ENCODE peak calls at places on chromosomes 3 and 15, in eight cellular contexts. C is A549; H is IMR-90; Q is AG04450; L is colonic mucosa; M is activated CD8-positive, alpha-beta T cell treated with anti-CD3 and anti-CD28 coated beads for 36 hours; V is WERI-Rb-1; E is heart left ventricle. B is an unnamed sample.

GRCh38 chr3:103926936-103927335 is 1439.8 kb upstream of the ALCAM start:
- DNase-seq in C (no peak), H (no peak), Q (no peak), L (no peak), M (no peak), V (no peak), E (no peak), B (no peak)

GRCh38 chr15:77376770-77377169 is 43.1 kb downstream of the PEAK1 start:
- DNase-seq in C (no peak), H (no peak), Q (no peak), L (no peak), M (no peak), V (no peak), E (no peak), B (no peak)

GRCh38 chr3:43747641-43748040 is 56.9 kb downstream of the ABHD5 start:
- DNase-seq in C (no peak), H (peak; percentile 57), Q (no peak), L (no peak), M (no peak), V (no peak), E (no peak), B (peak; percentile 38)

GRCh38 chr3:61978460-61979419 is 394.6 kb downstream of the FEZF2 start:
- DNase-seq in C (no peak), H (no peak), Q (no peak), L (no peak), M (no peak), V (no peak), E (no peak), B (no peak)

GRCh38 chr3:65890328-65890727 is 148.4 kb downstream of the MAGI1 start:
- DNase-seq in C (no peak), H (no peak), Q (no peak), L (no peak), M (no peak), V (no peak), E (no peak), B (no peak)

GRCh38 chr15:89121414-89121813 is 33.2 kb downstream of the ABHD2 start:
- DNase-seq in C (no peak), H (no peak), Q (no peak), L (peak; percentile 78), M (no peak), V (no peak), E (no peak), B (no peak)

GRCh38 chr3:111846717-111847116 is 12.3 kb upstream of the PHLDB2 start:
- DNase-seq in C (peak; percentile 26), H (peak; percentile 91), Q (peak; percentile 58), L (no peak), M (no peak), V (no peak), E (no peak), B (peak; percentile 96)

GRCh38 chr15:68775671-68776476 is 44.8 kb downstream of the ANP32A start:
- DNase-seq in C (no peak), H (peak; percentile 24), Q (no peak), L (peak; percentile 47), M (no peak), V (no peak), E (peak; percentile 89), B (peak; percentile 92)

GRCh38 chr3:119582178-119582577 is 2.9 kb downstream of the ADPRH start:
- DNase-seq in C (no peak), H (peak; percentile 43), Q (no peak), L (no peak), M (peak; percentile 56), V (no peak), E (no peak), B (no peak)

GRCh38 chr3:187967982-187968381 is 186.0 kb upstream of the LPP start:
- DNase-seq in C (no peak), H (peak; percentile 45), Q (no peak), L (no peak), M (no peak), V (no peak), E (no peak), B (no peak)

GRCh38 chr3:129211772-129212171 is 28.1 kb upstream of the CNBP start:
- DNase-seq in C (peak; percentile 82), H (peak; percentile 79), Q (no peak), L (peak; percentile 93), M (no peak), V (no peak), E (peak; percentile 40), B (peak; percentile 89)

GRCh38 chr15:52778457-52778856 is 11.7 kb downstream of the ONECUT1 start:
- DNase-seq in C (no peak), H (no peak), Q (no peak), L (no peak), M (no peak), V (no peak), E (no peak), B (no peak)

GRCh38 chr3:100992086-100993033 is 861 bp downstream of the ABI3BP start:
- DNase-seq in C (no peak), H (peak; percentile 55), Q (no peak), L (peak; percentile 54), M (no peak), V (no peak), E (no peak), B (peak; percentile 79)

GRCh38 chr3:99870712-99871111 is 53.0 kb downstream of the CMSS1 start:
- DNase-seq in C (no peak), H (no peak), Q (no peak), L (no peak), M (no peak), V (no peak), E (no peak), B (no peak)

GRCh38 chr3:109098245-109098644 is 19.7 kb downstream of the MORC1 start:
- DNase-seq in C (peak; percentile 15), H (no peak), Q (no peak), L (peak; percentile 29), M (peak; percentile 6), V (peak; percentile 69), E (no peak), B (no peak)
- TF ChIP-seq CTCF in C (no peak), H (peak; percentile 0), Q (no peak), L (peak; percentile 30), M (no peak), V (peak; percentile 84), E (no peak), B (no peak)

GRCh38 chr3:48402281-48402732 is 27.6 kb downstream of the PLXNB1 start:
- DNase-seq in C (no peak), H (peak; percentile 92), Q (peak; percentile 77), L (peak; percentile 50), M (peak; percentile 17), V (peak; percentile 4), E (no peak), B (peak; percentile 95)

GRCh38 chr3:48402907-48403306 is 27.0 kb downstream of the PLXNB1 start:
- DNase-seq in C (no peak), H (no peak), Q (no peak), L (no peak), M (no peak), V (no peak), E (no peak), B (no peak)

GRCh38 chr3:48398701-48399386 is 26.8 kb downstream of the FBXW12 start:
- DNase-seq in C (no peak), H (no peak), Q (no peak), L (no peak), M (no peak), V (peak; percentile 6), E (no peak), B (no peak)

GRCh38 chr3:48399387-48400172 is 27.6 kb downstream of the FBXW12 start:
- DNase-seq in C (no peak), H (no peak), Q (no peak), L (no peak), M (peak; percentile 15), V (peak; percentile 10), E (no peak), B (no peak)

GRCh38 chr3:48400824-48401433 is 28.9 kb downstream of the FBXW12 start:
- DNase-seq in C (peak; percentile 67), H (peak; percentile 51), Q (no peak), L (peak; percentile 66), M (peak; percentile 73), V (peak; percentile 55), E (peak; percentile 46), B (peak; percentile 68)
- TF ChIP-seq CTCF in C (peak; percentile 73), H (peak; percentile 65), Q (peak; percentile 75), L (peak; percentile 81), M (peak; percentile 90), V (peak; percentile 69), E (peak; percentile 73), B (peak; percentile 74)

GRCh38 chr3:149579161-149579560 is 78.7 kb downstream of the WWTR1 start:
- DNase-seq in C (no peak), H (no peak), Q (no peak), L (no peak), M (no peak), V (no peak), E (no peak), B (no peak)

GRCh38 chr3:149575213-149575961 is 82.4 kb downstream of the WWTR1 start:
- DNase-seq in C (peak; percentile 61), H (peak; percentile 95), Q (no peak), L (peak; percentile 24), M (no peak), V (no peak), E (peak; percentile 32), B (peak; percentile 91)

GRCh38 chr3:149576071-149576564 is 81.7 kb downstream of the WWTR1 start:
- DNase-seq in C (peak; percentile 62), H (peak; percentile 99), Q (peak; percentile 90), L (peak; percentile 27), M (no peak), V (no peak), E (peak; percentile 51), B (peak; percentile 99)

GRCh38 chr3:149579838-149580542 is 77.8 kb downstream of the WWTR1 start:
- DNase-seq in C (no peak), H (peak; percentile 82), Q (no peak), L (no peak), M (no peak), V (no peak), E (no peak), B (peak; percentile 76)

DNA sequence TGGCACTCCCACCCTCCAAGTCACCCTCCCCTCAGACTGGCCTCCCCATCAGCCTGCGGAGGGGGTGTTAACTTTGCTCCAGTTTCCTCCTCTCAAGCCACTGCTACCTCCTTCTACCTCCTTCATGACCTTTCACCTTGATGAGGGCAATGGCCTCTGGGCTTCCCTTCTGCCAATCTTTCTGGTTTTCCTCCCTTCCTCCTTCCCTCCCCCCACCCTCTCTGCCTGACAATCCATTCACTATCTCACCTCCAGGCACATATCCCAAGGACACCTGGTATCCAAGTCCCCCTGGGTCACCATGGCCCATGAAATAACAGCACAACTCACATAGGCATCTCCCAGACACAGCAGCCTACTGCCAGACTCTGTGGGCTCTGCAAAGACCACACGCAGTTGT is 80.0 kb downstream of the WWTR1 start:
- DNase-seq in C (no peak), H (no peak), Q (no peak), L (no peak), M (no peak), V (no peak), E (no peak), B (no peak)
- TF ChIP-seq CTCF in C (no peak), H (no peak), Q (no peak), L (no peak), M (no peak), V (no peak), E (no peak), B (no peak)

DNA sequence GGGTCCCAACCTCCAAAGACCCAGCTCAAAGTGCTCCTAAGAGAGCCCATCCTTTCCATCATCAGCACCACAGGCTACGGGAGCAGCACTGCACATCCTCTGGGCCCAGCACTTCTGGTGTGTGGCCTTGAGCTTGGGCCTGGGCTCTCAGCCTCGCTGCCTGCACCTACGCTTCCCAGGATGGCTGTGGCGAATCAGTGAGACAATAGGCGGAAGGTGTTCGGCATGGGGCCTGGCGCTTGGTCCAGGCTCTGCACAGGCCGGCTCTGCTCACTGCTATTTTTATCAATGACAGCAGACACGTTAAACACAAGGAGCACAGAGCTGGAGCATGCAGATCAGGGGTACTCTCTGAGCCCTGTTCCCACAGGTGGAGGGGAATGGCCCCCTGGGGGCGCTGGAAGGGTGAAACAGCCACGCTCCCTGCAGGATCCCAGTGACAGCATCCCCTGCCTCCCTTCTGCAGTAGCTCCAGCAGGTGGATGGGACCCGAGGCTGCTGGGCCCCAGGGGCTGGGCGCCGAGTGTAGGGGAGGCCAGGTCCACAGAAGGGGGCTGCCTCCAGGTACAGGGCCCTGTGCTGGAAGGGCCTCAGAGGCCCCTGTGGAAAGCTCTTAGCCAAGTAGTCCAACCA is 90.0 kb upstream of the RPL32 start:
- DNase-seq in C (no peak), H (no peak), Q (no peak), L (no peak), M (no peak), V (no peak), E (peak; percentile 79), B (no peak)
- TF ChIP-seq CTCF in C (no peak), H (no peak), Q (no peak), L (no peak), M (no peak), V (peak; percentile 29), E (no peak), B (no peak)